ENCODE peak calls at places on chromosomes 13 and 19, in eight cellular contexts. U is NCI-H1105; P is astrocyte; Y is tibial nerve; L is NCI-H146; W is left cardiac atrium; O is activated T-cell treated with anti-CD3 and anti-CD28 coated beads, Interleukin-2, amount 50 U/mL, for 1 hour; D is putamen. R is an unnamed sample.
A peak's percentile ranks its signal among the peaks of the same experiment; 100 is the strongest.

GRCh38 chr13:98508280-98509074 is 68.4 kb downstream of the STK24 start:
- DNase-seq in U (no peak), P (peak; percentile 87), Y (no peak), L (no peak), W (no peak), O (no peak), D (no peak), R (peak; percentile 84)

GRCh38 chr19:28351761-28352160 is 861.2 kb downstream of the UQCRFS1 start:
- DNase-seq in U (no peak), P (peak; percentile 46), Y (no peak), L (no peak), W (no peak), O (no peak), D (no peak), R (no peak)

GRCh38 chr13:90238433-90238832 is 1109.1 kb upstream of the MIR17HG start:
- DNase-seq in U (no peak), P (peak; percentile 44), Y (no peak), L (no peak), W (no peak), O (no peak), D (no peak), R (no peak)

GRCh38 chr13:50866817-50867640 is 23.5 kb upstream of the DLEU7 start:
- DNase-seq in U (no peak), P (peak; percentile 10), Y (no peak), L (no peak), W (no peak), O (no peak), D (no peak), R (no peak)

GRCh38 chr19:48588670-48589399 is 17.7 kb upstream of the SPACA4 start:
- DNase-seq in U (peak; percentile 69), P (peak; percentile 49), Y (peak; percentile 90), L (peak; percentile 87), W (peak; percentile 95), O (peak; percentile 89), D (peak; percentile 63), R (peak; percentile 72)

GRCh38 chr19:42252365-42253244 is 2.3 kb downstream of the ERF start:
- DNase-seq in U (no peak), P (no peak), Y (no peak), L (no peak), W (peak; percentile 66), O (no peak), D (peak; percentile 92), R (peak; percentile 82)

GRCh38 chr19:51552996-51553725 is 17.9 kb upstream of the ZNF175 start:
- DNase-seq in U (no peak), P (peak; percentile 8), Y (peak; percentile 54), L (no peak), W (peak; percentile 83), O (peak; percentile 37), D (peak; percentile 3), R (peak; percentile 29)

GRCh38 chr19:39428309-39429112 is 7.2 kb downstream of the RPS16 start:
- DNase-seq in U (no peak), P (peak; percentile 91), Y (no peak), L (no peak), W (peak; percentile 78), O (no peak), D (no peak), R (peak; percentile 95)

GRCh38 chr13:26482451-26483197 is 74.9 kb upstream of the WASF3 start:
- DNase-seq in U (peak; percentile 9), P (peak; percentile 53), Y (peak; percentile 85), L (peak; percentile 66), W (peak; percentile 55), O (peak; percentile 63), D (peak; percentile 38), R (peak; percentile 82)

GRCh38 chr13:93216122-93216521 is 10.5 kb upstream of the GPC6 start:
- DNase-seq in U (no peak), P (no peak), Y (no peak), L (no peak), W (no peak), O (no peak), D (no peak), R (no peak)

GRCh38 chr13:101811440-101811839 is 359.0 kb downstream of the ITGBL1 start:
- DNase-seq in U (no peak), P (no peak), Y (no peak), L (no peak), W (no peak), O (no peak), D (no peak), R (no peak)

GRCh38 chr19:1811472-1811894 is 593 bp downstream of the ATP8B3 start:
- DNase-seq in U (no peak), P (peak; percentile 34), Y (peak; percentile 25), L (peak; percentile 2), W (peak; percentile 76), O (peak; percentile 60), D (no peak), R (peak; percentile 62)

GRCh38 chr19:20278342-20278741 is 111.3 kb downstream of the ZNF486 start:
- DNase-seq in U (no peak), P (peak; percentile 4), Y (no peak), L (no peak), W (no peak), O (no peak), D (no peak), R (peak; percentile 14)

GRCh38 chr13:31172535-31172934 is 10.8 kb upstream of the HSPH1 start:
- DNase-seq in U (no peak), P (peak; percentile 88), Y (no peak), L (no peak), W (no peak), O (no peak), D (no peak), R (peak; percentile 78)

GRCh38 chr13:42740753-42741152 is 40.6 kb upstream of the FAM216B start:
- DNase-seq in U (no peak), P (no peak), Y (peak; percentile 59), L (no peak), W (peak; percentile 63), O (no peak), D (no peak), R (no peak)

GRCh38 chr13:101977475-101977874 is 424.4 kb downstream of the FGF14 start:
- DNase-seq in U (no peak), P (no peak), Y (no peak), L (no peak), W (peak; percentile 24), O (no peak), D (no peak), R (no peak)

GRCh38 chr13:45500492-45501174 is 35.9 kb downstream of the COG3 start:
- DNase-seq in U (no peak), P (peak; percentile 96), Y (no peak), L (no peak), W (no peak), O (no peak), D (no peak), R (peak; percentile 90)

GRCh38 chr13:114101831-114102520 is 30.4 kb downstream of the RASA3 start:
- DNase-seq in U (no peak), P (no peak), Y (no peak), L (no peak), W (peak; percentile 14), O (peak; percentile 18), D (no peak), R (no peak)

GRCh38 chr13:95049772-95050171 is 251.5 kb downstream of the ABCC4 start:
- DNase-seq in U (no peak), P (no peak), Y (no peak), L (no peak), W (no peak), O (no peak), D (no peak), R (no peak)

GRCh38 chr13:112651306-112651705 is 38.5 kb upstream of the ATP11A start:
- DNase-seq in U (no peak), P (peak; percentile 8), Y (no peak), L (no peak), W (no peak), O (no peak), D (peak; percentile 49), R (no peak)

GRCh38 chr13:112072531-112073244 is 5.7 kb downstream of the SOX1 start:
- DNase-seq in U (peak; percentile 99), P (no peak), Y (no peak), L (peak; percentile 91), W (no peak), O (no peak), D (no peak), R (no peak)

GRCh38 chr13:101945435-101945834 is 456.4 kb downstream of the FGF14 start:
- DNase-seq in U (no peak), P (no peak), Y (no peak), L (peak; percentile 23), W (no peak), O (no peak), D (no peak), R (peak; percentile 3)